ENCODE peak calls at places on chromosomes 2 and 18, in five cellular contexts. One of them, this sample, is unnamed.

GRCh38 chr2:173415663-173416469 is 61.2 kb downstream of the CDCA7 start:
- DNase-seq in activated CD8-positive, alpha-beta memory T cell treated with anti-CD3 and anti-CD28 coated beads for 24 hours: no peak
- DNase-seq in NCI-H460: no peak
- DNase-seq in OCI-LY7: no peak
- DNase-seq in brain microvascular endothelial cell: no peak
- DNase-seq in this sample: no peak

GRCh38 chr2:232563580-232563979 is 13.1 kb downstream of the EIF4E2 start:
- DNase-seq in activated CD8-positive, alpha-beta memory T cell treated with anti-CD3 and anti-CD28 coated beads for 24 hours: no peak
- DNase-seq in NCI-H460: no peak
- DNase-seq in OCI-LY7: no peak
- DNase-seq in brain microvascular endothelial cell: no peak
- DNase-seq in this sample: no peak

GRCh38 chr2:188364033-188364432 is 72.4 kb downstream of the GULP1 start:
- DNase-seq in OCI-LY7: no peak
- DNase-seq in NCI-H460: no peak
- DNase-seq in brain microvascular endothelial cell: no peak
- DNase-seq in activated CD8-positive, alpha-beta memory T cell treated with anti-CD3 and anti-CD28 coated beads for 24 hours: no peak
- DNase-seq in this sample: peak; percentile 9

GRCh38 chr18:47969851-47970250 is 39.4 kb upstream of the SMAD2 start:
- DNase-seq in brain microvascular endothelial cell: peak; percentile 67
- DNase-seq in activated CD8-positive, alpha-beta memory T cell treated with anti-CD3 and anti-CD28 coated beads for 24 hours: peak; percentile 17
- DNase-seq in NCI-H460: no peak
- DNase-seq in OCI-LY7: no peak
- DNase-seq in this sample: peak; percentile 5

GRCh38 chr18:1018211-1018651 is 113.6 kb downstream of the ADCYAP1 start:
- DNase-seq in activated CD8-positive, alpha-beta memory T cell treated with anti-CD3 and anti-CD28 coated beads for 24 hours: no peak
- DNase-seq in OCI-LY7: no peak
- DNase-seq in NCI-H460: no peak
- DNase-seq in brain microvascular endothelial cell: no peak
- DNase-seq in this sample: no peak

GRCh38 chr18:49177812-49178211 is 227.0 kb upstream of the SMAD7 start:
- DNase-seq in brain microvascular endothelial cell: no peak
- DNase-seq in OCI-LY7: no peak
- DNase-seq in activated CD8-positive, alpha-beta memory T cell treated with anti-CD3 and anti-CD28 coated beads for 24 hours: no peak
- DNase-seq in NCI-H460: no peak
- DNase-seq in this sample: peak; percentile 76

GRCh38 chr2:42949125-42949524 is 156.7 kb upstream of the HAAO start:
- DNase-seq in NCI-H460: no peak
- DNase-seq in OCI-LY7: peak; percentile 85
- DNase-seq in activated CD8-positive, alpha-beta memory T cell treated with anti-CD3 and anti-CD28 coated beads for 24 hours: no peak
- DNase-seq in brain microvascular endothelial cell: no peak
- DNase-seq in this sample: no peak

GRCh38 chr18:75247041-75247551 is 36.5 kb downstream of the TSHZ1 start:
- DNase-seq in OCI-LY7: no peak
- DNase-seq in activated CD8-positive, alpha-beta memory T cell treated with anti-CD3 and anti-CD28 coated beads for 24 hours: peak; percentile 63
- DNase-seq in brain microvascular endothelial cell: no peak
- DNase-seq in NCI-H460: no peak
- DNase-seq in this sample: no peak

GRCh38 chr2:43818761-43819160 is 19.9 kb downstream of the ABCG5 start:
- DNase-seq in brain microvascular endothelial cell: peak; percentile 71
- DNase-seq in OCI-LY7: no peak
- DNase-seq in activated CD8-positive, alpha-beta memory T cell treated with anti-CD3 and anti-CD28 coated beads for 24 hours: no peak
- DNase-seq in NCI-H460: peak; percentile 73
- DNase-seq in this sample: no peak

GRCh38 chr2:9631976-9632700 is 1.3 kb upstream of the YWHAQ start:
- DNase-seq in OCI-LY7: no peak
- DNase-seq in brain microvascular endothelial cell: no peak
- DNase-seq in NCI-H460: no peak
- DNase-seq in activated CD8-positive, alpha-beta memory T cell treated with anti-CD3 and anti-CD28 coated beads for 24 hours: no peak
- DNase-seq in this sample: no peak

GRCh38 chr2:21890041-21890440 is 766.3 kb downstream of the TDRD15 start:
- DNase-seq in OCI-LY7: no peak
- DNase-seq in brain microvascular endothelial cell: no peak
- DNase-seq in activated CD8-positive, alpha-beta memory T cell treated with anti-CD3 and anti-CD28 coated beads for 24 hours: no peak
- DNase-seq in NCI-H460: no peak
- DNase-seq in this sample: no peak

GRCh38 chr2:67604360-67604759 is 207.2 kb downstream of the ETAA1 start:
- DNase-seq in brain microvascular endothelial cell: no peak
- DNase-seq in activated CD8-positive, alpha-beta memory T cell treated with anti-CD3 and anti-CD28 coated beads for 24 hours: no peak
- DNase-seq in NCI-H460: no peak
- DNase-seq in OCI-LY7: no peak
- DNase-seq in this sample: no peak

GRCh38 chr2:106956416-106956815 is 70.4 kb upstream of the ST6GAL2 start:
- DNase-seq in activated CD8-positive, alpha-beta memory T cell treated with anti-CD3 and anti-CD28 coated beads for 24 hours: no peak
- DNase-seq in brain microvascular endothelial cell: peak; percentile 80
- DNase-seq in NCI-H460: no peak
- DNase-seq in OCI-LY7: no peak
- DNase-seq in this sample: no peak

GRCh38 chr2:2647156-2647555 is 316.1 kb upstream of the MYT1L start:
- DNase-seq in NCI-H460: no peak
- DNase-seq in activated CD8-positive, alpha-beta memory T cell treated with anti-CD3 and anti-CD28 coated beads for 24 hours: no peak
- DNase-seq in brain microvascular endothelial cell: no peak
- DNase-seq in OCI-LY7: no peak
- DNase-seq in this sample: peak; percentile 34

GRCh38 chr2:145592362-145592761 is 1072.4 kb upstream of the ZEB2 start:
- DNase-seq in brain microvascular endothelial cell: no peak
- DNase-seq in activated CD8-positive, alpha-beta memory T cell treated with anti-CD3 and anti-CD28 coated beads for 24 hours: no peak
- DNase-seq in NCI-H460: no peak
- DNase-seq in OCI-LY7: no peak
- DNase-seq in this sample: no peak

GRCh38 chr18:63152096-63152495 is 167.5 kb downstream of the BCL2 start:
- DNase-seq in activated CD8-positive, alpha-beta memory T cell treated with anti-CD3 and anti-CD28 coated beads for 24 hours: peak; percentile 54
- DNase-seq in NCI-H460: no peak
- DNase-seq in OCI-LY7: no peak
- DNase-seq in brain microvascular endothelial cell: no peak
- DNase-seq in this sample: no peak

GRCh38 chr2:43576983-43577892 is 18.6 kb downstream of the THADA start:
- DNase-seq in activated CD8-positive, alpha-beta memory T cell treated with anti-CD3 and anti-CD28 coated beads for 24 hours: no peak
- DNase-seq in brain microvascular endothelial cell: peak; percentile 33
- DNase-seq in OCI-LY7: peak; percentile 65
- DNase-seq in NCI-H460: peak; percentile 61
- DNase-seq in this sample: peak; percentile 61

GRCh38 chr18:63317982-63318881 is 1.3 kb downstream of the BCL2 start:
- DNase-seq in brain microvascular endothelial cell: no peak
- DNase-seq in activated CD8-positive, alpha-beta memory T cell treated with anti-CD3 and anti-CD28 coated beads for 24 hours: peak; percentile 89
- DNase-seq in NCI-H460: no peak
- DNase-seq in OCI-LY7: no peak
- DNase-seq in this sample: peak; percentile 22

GRCh38 chr2:236631361-236632291 is 62.0 kb downstream of the ACKR3 start:
- DNase-seq in NCI-H460: no peak
- DNase-seq in brain microvascular endothelial cell: no peak
- DNase-seq in OCI-LY7: no peak
- DNase-seq in activated CD8-positive, alpha-beta memory T cell treated with anti-CD3 and anti-CD28 coated beads for 24 hours: peak; percentile 35
- DNase-seq in this sample: no peak

GRCh38 chr2:208222351-208222750 is 32.5 kb downstream of the IDH1 start:
- DNase-seq in activated CD8-positive, alpha-beta memory T cell treated with anti-CD3 and anti-CD28 coated beads for 24 hours: no peak
- DNase-seq in OCI-LY7: no peak
- DNase-seq in brain microvascular endothelial cell: peak; percentile 51
- DNase-seq in NCI-H460: no peak
- DNase-seq in this sample: peak; percentile 11

GRCh38 chr2:188414869-188415753 is 123.4 kb downstream of the GULP1 start:
- DNase-seq in NCI-H460: no peak
- DNase-seq in OCI-LY7: no peak
- DNase-seq in brain microvascular endothelial cell: no peak
- DNase-seq in activated CD8-positive, alpha-beta memory T cell treated with anti-CD3 and anti-CD28 coated beads for 24 hours: no peak
- DNase-seq in this sample: no peak

GRCh38 chr2:96507957-96508520 is 2.9 kb upstream of the NEURL3 start:
- DNase-seq in activated CD8-positive, alpha-beta memory T cell treated with anti-CD3 and anti-CD28 coated beads for 24 hours: peak; percentile 99
- DNase-seq in OCI-LY7: peak; percentile 75
- DNase-seq in NCI-H460: peak; percentile 34
- DNase-seq in brain microvascular endothelial cell: peak; percentile 37
- DNase-seq in this sample: peak; percentile 9

GRCh38 chr2:196914867-196915465 is 11.5 kb downstream of the PGAP1 start:
- DNase-seq in NCI-H460: no peak
- DNase-seq in OCI-LY7: no peak
- DNase-seq in activated CD8-positive, alpha-beta memory T cell treated with anti-CD3 and anti-CD28 coated beads for 24 hours: no peak
- DNase-seq in brain microvascular endothelial cell: no peak
- DNase-seq in this sample: no peak

GRCh38 chr2:188695953-188696352 is 278.2 kb upstream of the COL3A1 start:
- DNase-seq in brain microvascular endothelial cell: peak; percentile 77
- DNase-seq in NCI-H460: no peak
- DNase-seq in activated CD8-positive, alpha-beta memory T cell treated with anti-CD3 and anti-CD28 coated beads for 24 hours: no peak
- DNase-seq in OCI-LY7: no peak
- DNase-seq in this sample: peak; percentile 43

GRCh38 chr2:96174251-96175144 is 29.3 kb upstream of the DUSP2 start:
- DNase-seq in OCI-LY7: peak; percentile 87
- DNase-seq in activated CD8-positive, alpha-beta memory T cell treated with anti-CD3 and anti-CD28 coated beads for 24 hours: peak; percentile 94
- DNase-seq in brain microvascular endothelial cell: peak; percentile 41
- DNase-seq in NCI-H460: peak; percentile 72
- DNase-seq in this sample: peak; percentile 34

GRCh38 chr2:69083126-69083733 is 70.3 kb downstream of the ANTXR1 start:
- DNase-seq in OCI-LY7: no peak
- DNase-seq in brain microvascular endothelial cell: peak; percentile 29
- DNase-seq in activated CD8-positive, alpha-beta memory T cell treated with anti-CD3 and anti-CD28 coated beads for 24 hours: no peak
- DNase-seq in NCI-H460: peak; percentile 40
- DNase-seq in this sample: no peak

GRCh38 chr2:108612153-108612513 is 77.9 kb downstream of the LIMS1 start:
- DNase-seq in brain microvascular endothelial cell: no peak
- DNase-seq in NCI-H460: no peak
- DNase-seq in OCI-LY7: peak; percentile 93
- DNase-seq in activated CD8-positive, alpha-beta memory T cell treated with anti-CD3 and anti-CD28 coated beads for 24 hours: no peak
- DNase-seq in this sample: no peak

GRCh38 chr2:31931916-31932315 is 78.9 kb downstream of the MEMO1 start:
- DNase-seq in brain microvascular endothelial cell: no peak
- DNase-seq in activated CD8-positive, alpha-beta memory T cell treated with anti-CD3 and anti-CD28 coated beads for 24 hours: no peak
- DNase-seq in OCI-LY7: no peak
- DNase-seq in NCI-H460: no peak
- DNase-seq in this sample: no peak

GRCh38 chr2:218402491-218402901 is 2.8 kb downstream of the CTDSP1 start:
- DNase-seq in OCI-LY7: no peak
- DNase-seq in brain microvascular endothelial cell: no peak
- DNase-seq in NCI-H460: no peak
- DNase-seq in activated CD8-positive, alpha-beta memory T cell treated with anti-CD3 and anti-CD28 coated beads for 24 hours: no peak
- DNase-seq in this sample: no peak